ENCODE peak calls at places on chromosomes 4 and X, in seven cellular contexts. H is HCT116, X is K562, B is SK-N-SH, J is GM12878, L is H1, V is HepG2. I is an unnamed sample. For H3K9me3 and H3K36me3, the result is how much of the 10 kb centered on the place peaks cover.

GRCh38 chr4:31995943-31996901 is 1276.1 kb downstream of the PCDH7 start:
- DNase-seq in H (no peak), X (peak), B (no peak), J (no peak), L (peak), V (no peak), I (no peak)

GRCh38 chr4:27861802-27862201 is 1001.2 kb downstream of the STIM2 start:
- DNase-seq in H (no peak), X (no peak), B (no peak), J (no peak), L (no peak), V (no peak), I (no peak)

GRCh38 chr4:2284934-2285664 is 23.2 kb upstream of the MXD4 start:
- DNase-seq in H (no peak), X (no peak), B (no peak), J (no peak), L (no peak), V (no peak), I (no peak)

GRCh38 chr4:36414248-36414647 is 132.8 kb downstream of the DTHD1 start:
- DNase-seq in H (no peak), X (no peak), B (no peak), J (no peak), L (no peak), V (no peak), I (no peak)

GRCh38 chr4:52250124-52250523 is 199.0 kb downstream of the SPATA18 start:
- DNase-seq in H (no peak), X (no peak), B (no peak), J (no peak), L (no peak), V (no peak), I (no peak)

GRCh38 chr4:61068025-61068424 is 132.1 kb upstream of the ADGRL3 start:
- DNase-seq in H (no peak), X (no peak), B (no peak), J (no peak), L (no peak), V (no peak), I (no peak)

GRCh38 chr4:41391271-41391670 is 134.5 kb downstream of the UCHL1 start:
- DNase-seq in H (no peak), X (no peak), B (no peak), J (no peak), L (no peak), V (no peak), I (no peak)

GRCh38 chrX:155768036-155768769 is 112.9 kb upstream of the VAMP7 start:
- DNase-seq in H (no peak), X (no peak), B (peak), J (no peak), L (no peak), V (no peak), I (no peak)

GRCh38 chrX:154325541-154325940 is 29.9 kb downstream of the TKTL1 start:
- DNase-seq in H (no peak), X (no peak), B (no peak), J (no peak), L (no peak), V (no peak), I (no peak)

GRCh38 chr4:102511830-102512605 is 10.9 kb downstream of the NFKB1 start:
- DNase-seq in H (no peak), X (no peak), B (no peak), J (no peak), L (no peak), V (no peak), I (no peak)
- H3K9me3 ChIP-seq in H (under half), X (under half), B (under half), J (under half), L (under half), V (under half), I (under half)

GRCh38 chr4:95758001-95758400 is 81.9 kb upstream of the PDHA2 start:
- DNase-seq in H (no peak), X (no peak), B (no peak), J (no peak), L (no peak), V (no peak), I (no peak)

GRCh38 chr4:95764961-95765360 is 74.9 kb upstream of the PDHA2 start:
- DNase-seq in H (no peak), X (no peak), B (no peak), J (no peak), L (no peak), V (no peak), I (no peak)

GRCh38 chr4:95761441-95761840 is 78.5 kb upstream of the PDHA2 start:
- DNase-seq in H (peak), X (no peak), B (no peak), J (no peak), L (no peak), V (no peak), I (no peak)

GRCh38 chr4:95761871-95762270 is 78.0 kb upstream of the PDHA2 start:
- DNase-seq in H (no peak), X (no peak), B (no peak), J (no peak), L (no peak), V (no peak), I (no peak)
- TF ChIP-seq YY1 in H (no peak), X (no peak), B (no peak), J (no peak), L (no peak), V (no peak), I (no peak)

DNA sequence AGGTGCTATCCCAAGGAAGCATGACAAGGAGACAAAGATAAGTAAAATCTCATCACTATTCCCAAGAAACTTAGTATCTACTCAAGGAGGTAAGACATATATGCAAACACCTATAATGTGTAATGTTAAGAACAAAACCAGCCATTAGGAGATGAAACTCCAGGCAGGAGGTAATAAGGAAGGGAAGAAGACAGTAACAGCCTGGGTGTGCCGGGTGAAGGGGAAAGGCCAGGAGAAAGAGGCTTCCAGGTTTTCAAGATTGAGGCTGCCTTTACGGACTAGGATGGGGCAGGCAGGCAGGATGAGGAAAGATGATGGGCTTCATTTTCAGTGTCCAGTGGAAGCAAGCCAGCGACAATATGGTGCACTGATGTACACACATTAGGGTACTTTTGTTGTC is 62.5 kb downstream of the LEF1 start:
- DNase-seq in H (no peak), X (no peak), B (no peak), J (no peak), L (no peak), V (no peak), I (no peak)
- H3K36me3 ChIP-seq in H (under half), X (under half), B (under half), J (under half), L (under half), V (under half), I (under half)

GRCh38 chrX:66892004-66892403 is 253.1 kb upstream of the EDA2R start:
- DNase-seq in H (no peak), X (no peak), B (no peak), J (no peak), L (no peak), V (no peak), I (no peak)

DNA sequence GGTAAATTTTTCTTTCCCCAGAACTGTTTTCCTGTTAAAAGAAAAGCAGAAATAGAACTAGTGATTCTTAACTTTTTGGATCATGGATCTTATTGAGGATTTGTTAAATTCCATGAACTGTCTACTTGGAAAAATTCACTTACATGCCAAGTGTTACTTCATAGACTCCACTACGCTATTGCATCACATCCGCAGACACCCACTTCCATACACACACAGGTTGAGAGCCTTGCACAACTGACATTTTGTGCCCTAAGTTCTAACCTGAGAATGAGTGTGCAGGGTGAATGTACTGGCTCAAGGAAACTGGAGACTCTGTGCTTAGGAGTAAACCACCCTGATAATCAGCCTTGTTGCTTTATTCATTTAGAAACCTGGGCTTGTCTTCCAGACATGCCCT is 250.5 kb upstream of the EDA2R start:
- DNase-seq in H (no peak), X (no peak), B (no peak), J (no peak), L (no peak), V (no peak), I (no peak)
- H3K9me3 ChIP-seq in H (under half), X (under half), B (under half), J (under half), L (under half), V (under half), I (under half)